ENCODE peak calls at places on chromosomes 16 and 17, in five cellular contexts. Z is T follicular helper cell; N is omental fat pad; Y is stimulated activated CD4-positive, alpha-beta T cell treated with anti-CD3 and anti-CD28 coated beads, Interleukin-15, amount 100 ng/mL, for 1 hour; G is ureter. U is an unnamed sample.

GRCh38 chr16:59047114-59047513 is 313.0 kb upstream of the GOT2 start:
- DNase-seq in Y (no peak), Z (no peak), G (no peak), N (no peak), U (no peak)

GRCh38 chr16:77788196-77789084 is at the start of gene VAT1L:
- DNase-seq in N (no peak), Z (no peak), Y (no peak), G (no peak), U (peak)

GRCh38 chr16:15960124-15960971 is 10.9 kb downstream of the ABCC1 start:
- DNase-seq in Y (no peak), Z (no peak), G (no peak), N (no peak), U (no peak)

GRCh38 chr16:85037050-85037410 is 9.4 kb downstream of the KIAA0513 start:
- DNase-seq in G (no peak), N (peak), Y (no peak), Z (no peak), U (no peak)

GRCh38 chr16:14409563-14409962 is 220.5 kb downstream of the PARN start:
- DNase-seq in G (peak), Z (no peak), N (no peak), Y (no peak), U (no peak)

GRCh38 chr17:55731586-55732250 is 9.1 kb upstream of the TMEM100 start:
- DNase-seq in G (peak), N (no peak), Y (no peak), Z (no peak), U (no peak)

GRCh38 chr17:77879226-77879895 is 79.1 kb upstream of the TNRC6C start:
- DNase-seq in Z (no peak), N (no peak), Y (no peak), G (no peak), U (no peak)

GRCh38 chr17:82684207-82684903 is 14.1 kb downstream of the RAB40B start:
- DNase-seq in Z (no peak), G (no peak), Y (no peak), N (no peak), U (no peak)

GRCh38 chr16:28915181-28915580 is 9.9 kb downstream of the RABEP2 start:
- DNase-seq in Y (no peak), G (no peak), Z (no peak), N (no peak), U (no peak)

GRCh38 chr17:2259769-2260536 is 43.6 kb downstream of the SMG6 start:
- DNase-seq in G (no peak), Z (peak), N (no peak), Y (peak), U (no peak)

GRCh38 chr16:87335306-87335967 is 18.2 kb upstream of the C16orf95 start:
- DNase-seq in N (no peak), Z (no peak), Y (no peak), G (no peak), U (no peak)

GRCh38 chr16:27425961-27426360 is 24.0 kb downstream of the IL21R start:
- DNase-seq in G (no peak), Y (no peak), N (no peak), Z (no peak), U (no peak)

GRCh38 chr17:4043862-4044261 is 79.6 kb upstream of the ATP2A3 start:
- DNase-seq in Y (peak), N (no peak), G (no peak), Z (peak), U (no peak)

GRCh38 chr16:75250089-75250808 is 1.2 kb downstream of the BCAR1 start:
- DNase-seq in N (no peak), Y (no peak), G (peak), Z (no peak), U (no peak)

GRCh38 chr17:46958192-46958591 is 20.9 kb downstream of the RPRML start:
- DNase-seq in N (no peak), G (no peak), Y (no peak), Z (no peak), U (no peak)

GRCh38 chr16:79811541-79811940 is 211.0 kb upstream of the MAF start:
- DNase-seq in N (no peak), G (no peak), Z (no peak), Y (no peak), U (no peak)

U was measured in frontal cortex.